ENCODE peak calls at places on chromosome 4, in ten cellular contexts. P is K562, K is HL-60, H is BE2C, V is lower lobe of right lung, Z is fibroblast of pulmonary artery, C is progenitor cell of endocrine pancreas, F is nephron progenitor cell, Q is HFFc6, S is AG09309. T is an unnamed sample.

GRCh38 chr4:48832571-48832970 is 1.7 kb downstream of the OCIAD1 start:
- DNase-seq in V (no peak), S (no peak), K (no peak), Q (no peak), H (no peak), Z (no peak), C (no peak), F (no peak), P (no peak), T (no peak)

GRCh38 chr4:122525865-122526264 is 69.3 kb upstream of the IL2 start:
- DNase-seq in S (no peak), H (no peak), Z (peak; percentile 28), P (no peak), C (no peak), V (no peak), F (no peak), Q (no peak), K (no peak), T (no peak)

GRCh38 chr4:17515724-17516407 is 901 bp downstream of the CLRN2 start:
- DNase-seq in K (no peak), Z (no peak), Q (no peak), V (no peak), C (no peak), P (no peak), F (no peak), H (no peak), S (no peak), T (no peak)

GRCh38 chr4:173529505-173530325 is at the start of gene HAND2:
- DNase-seq in P (peak; percentile 38), S (no peak), K (no peak), V (no peak), F (peak; percentile 57), C (no peak), Z (peak; percentile 90), H (peak; percentile 96), Q (peak; percentile 73), T (peak; percentile 74)

GRCh38 chr4:54658321-54659093 is 750 bp downstream of the KIT start:
- DNase-seq in P (peak; percentile 55), V (peak; percentile 64), C (peak; percentile 51), Q (peak; percentile 36), F (peak; percentile 71), H (peak; percentile 55), Z (peak; percentile 40), K (peak; percentile 52), S (no peak), T (peak; percentile 74)

GRCh38 chr4:146112389-146112788 is 63.1 kb upstream of the LSM6 start:
- DNase-seq in Z (no peak), V (no peak), C (no peak), H (no peak), F (no peak), P (no peak), S (no peak), Q (no peak), K (no peak), T (no peak)

GRCh38 chr4:128287159-128287870 is at the start of gene PGRMC2:
- DNase-seq in H (peak; percentile 41), V (no peak), C (peak; percentile 25), Q (peak; percentile 17), Z (peak; percentile 35), S (no peak), K (no peak), P (peak; percentile 30), F (no peak), T (no peak)

GRCh38 chr4:42555828-42556227 is 101.1 kb downstream of the ATP8A1 start:
- DNase-seq in S (no peak), Z (peak; percentile 44), Q (no peak), V (no peak), P (no peak), H (no peak), C (no peak), K (no peak), F (no peak), T (no peak)

GRCh38 chr4:59608466-59608865 is 1591.7 kb upstream of the ADGRL3 start:
- DNase-seq in H (no peak), S (no peak), P (no peak), F (no peak), C (no peak), Q (no peak), K (no peak), Z (peak; percentile 31), V (no peak), T (no peak)

GRCh38 chr4:30380404-30380998 is 339.7 kb upstream of the PCDH7 start:
- DNase-seq in H (peak; percentile 58), C (no peak), V (no peak), F (peak; percentile 54), S (peak; percentile 46), Z (peak; percentile 87), Q (peak; percentile 39), K (peak; percentile 52), P (peak; percentile 40), T (no peak)

GRCh38 chr4:69092190-69092589 is 4.1 kb upstream of the UGT2B7 start:
- DNase-seq in S (no peak), H (no peak), V (no peak), Z (peak; percentile 59), Q (peak; percentile 52), P (no peak), F (no peak), K (no peak), C (no peak), T (no peak)

GRCh38 chr4:3452376-3452775 is 10.6 kb downstream of the HGFAC start:
- DNase-seq in S (no peak), P (peak; percentile 69), Q (no peak), Z (peak; percentile 7), F (no peak), V (no peak), C (no peak), H (no peak), K (no peak), T (no peak)

GRCh38 chr4:78645853-78646757 is 94.5 kb downstream of the ANXA3 start:
- DNase-seq in C (no peak), S (peak; percentile 86), Z (peak; percentile 97), K (no peak), V (peak; percentile 59), F (no peak), P (peak; percentile 22), H (no peak), Q (peak; percentile 83), T (no peak)

GRCh38 chr4:80091184-80091583 is 18.2 kb upstream of the ANTXR2 start:
- DNase-seq in F (no peak), Z (no peak), Q (no peak), K (no peak), P (no peak), H (no peak), V (no peak), S (no peak), C (no peak), T (no peak)

GRCh38 chr4:15063341-15063740 is 61.1 kb downstream of the CPEB2 start:
- DNase-seq in C (no peak), F (no peak), S (no peak), Z (no peak), Q (no peak), V (no peak), K (no peak), H (no peak), P (no peak), T (no peak)

GRCh38 chr4:152696764-152697250 is 17.0 kb upstream of the TMEM154 start:
- DNase-seq in V (no peak), S (no peak), P (no peak), Z (peak; percentile 79), Q (no peak), H (no peak), K (peak; percentile 28), F (no peak), C (no peak), T (no peak)

GRCh38 chr4:69116645-69117321 is 20.5 kb downstream of the UGT2B7 start:
- DNase-seq in H (no peak), F (no peak), P (no peak), V (no peak), Q (no peak), K (no peak), Z (no peak), S (no peak), C (no peak), T (no peak)

GRCh38 chr4:117417856-117418255 is 332.5 kb upstream of the TRAM1L1 start:
- DNase-seq in F (no peak), H (no peak), C (no peak), P (no peak), Q (no peak), Z (no peak), V (no peak), K (no peak), S (no peak), T (no peak)

GRCh38 chr4:147779449-147779848 is 47.6 kb downstream of the ARHGAP10 start:
- DNase-seq in S (no peak), H (no peak), Z (no peak), P (no peak), K (no peak), F (no peak), C (no peak), Q (no peak), V (no peak), T (no peak)
- TF ChIP-seq CTCF in S (no peak), H (no peak), Z (no peak), P (no peak), K (no peak), F (no peak), C (no peak), Q (no peak), V (no peak), T (no peak)

DNA sequence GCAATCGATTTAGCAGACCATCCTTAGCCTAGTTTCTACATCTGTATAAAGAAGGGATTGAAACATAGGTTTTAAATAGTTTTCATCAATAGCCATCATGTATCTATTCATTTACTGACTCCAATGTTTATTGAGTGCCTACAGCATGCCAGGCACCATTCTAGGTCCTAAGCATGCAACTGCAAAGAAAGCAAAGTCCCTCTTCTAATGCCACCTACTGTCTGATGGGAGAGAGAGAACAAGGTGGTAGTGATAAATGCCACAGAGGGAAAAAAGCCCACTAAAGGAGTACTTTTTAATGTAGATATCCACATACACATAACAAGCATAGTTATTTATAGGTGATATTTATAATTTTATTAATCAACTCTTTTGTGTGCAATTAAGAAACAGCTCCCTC is 67.6 kb upstream of the PPARGC1A start:
- DNase-seq in Q (no peak), C (no peak), S (no peak), P (no peak), H (no peak), F (no peak), Z (no peak), K (no peak), V (no peak), T (no peak)
- TF ChIP-seq CTCF in Q (no peak), C (no peak), S (no peak), P (no peak), H (peak; percentile 17), F (no peak), Z (no peak), K (no peak), V (no peak), T (no peak)

GRCh38 chr4:7294176-7294756 is 101.9 kb downstream of the SORCS2 start:
- DNase-seq in Q (no peak), F (no peak), K (no peak), V (no peak), Z (no peak), P (no peak), C (no peak), S (no peak), H (no peak), T (no peak)
- TF ChIP-seq CTCF in Q (no peak), F (no peak), K (no peak), V (no peak), Z (no peak), P (no peak), C (no peak), S (no peak), H (no peak), T (no peak)

DNA sequence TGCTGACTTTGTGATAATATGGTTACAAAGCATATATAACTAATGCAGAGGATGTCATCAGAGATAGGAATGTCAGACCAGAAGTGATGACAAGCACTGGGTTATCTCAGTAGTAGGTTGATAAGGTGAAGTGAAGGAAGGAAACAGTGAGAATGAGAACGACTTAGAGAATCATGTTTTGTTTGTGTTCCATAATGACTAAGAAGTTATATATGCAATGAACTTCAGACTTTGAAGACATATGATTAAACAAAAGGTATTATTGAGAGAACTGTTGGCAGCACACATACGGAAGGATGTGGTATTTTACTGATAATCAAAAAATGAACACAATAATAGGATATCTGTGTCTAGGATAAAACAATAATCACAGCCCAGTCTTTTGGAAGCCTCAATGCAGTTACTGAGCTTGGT is 18.3 kb upstream of the HHIP start:
- DNase-seq in P (no peak), K (no peak), S (no peak), F (no peak), H (no peak), C (no peak), Z (peak; percentile 86), Q (no peak), V (no peak), T (no peak)
- TF ChIP-seq CTCF in P (no peak), K (no peak), S (no peak), F (no peak), H (no peak), C (no peak), Z (no peak), Q (no peak), V (no peak), T (no peak)

T was measured in type B pancreatic cell.